ENCODE peak calls at places on chromosomes 2 and 18, in four cellular contexts. One of them, this sample, is unnamed.

GRCh38 chr18:5997361-5997760 is 102.0 kb upstream of the TMEM200C start:
- DNase-seq in amniotic stem cell: no peak
- DNase-seq in HFF-Myc: no peak
- DNase-seq in WTC11: no peak
- DNase-seq in this sample: no peak

GRCh38 chr2:109701362-109701761 is 87.2 kb downstream of the SOWAHC start:
- DNase-seq in amniotic stem cell: no peak
- DNase-seq in WTC11: no peak
- DNase-seq in HFF-Myc: no peak
- DNase-seq in this sample: no peak

GRCh38 chr2:118242216-118242615 is 153.9 kb downstream of the INSIG2 start:
- DNase-seq in WTC11: no peak
- DNase-seq in HFF-Myc: no peak
- DNase-seq in amniotic stem cell: no peak
- DNase-seq in this sample: no peak

GRCh38 chr2:236643480-236643879 is 73.9 kb downstream of the ACKR3 start:
- DNase-seq in amniotic stem cell: no peak
- DNase-seq in HFF-Myc: no peak
- DNase-seq in WTC11: no peak
- DNase-seq in this sample: no peak

GRCh38 chr2:12066986-12067385 is 320.6 kb downstream of the LPIN1 start:
- DNase-seq in amniotic stem cell: no peak
- DNase-seq in HFF-Myc: no peak
- DNase-seq in WTC11: no peak
- DNase-seq in this sample: no peak

GRCh38 chr2:99035920-99036319 is 99.9 kb upstream of the CRACDL start:
- DNase-seq in HFF-Myc: no peak
- DNase-seq in amniotic stem cell: no peak
- DNase-seq in WTC11: no peak
- DNase-seq in this sample: no peak

GRCh38 chr2:179410552-179411356 is 146.1 kb upstream of the SESTD1 start:
- DNase-seq in amniotic stem cell: peak
- DNase-seq in HFF-Myc: peak
- DNase-seq in WTC11: peak
- DNase-seq in this sample: peak

GRCh38 chr18:48777026-48777736 is 173.6 kb downstream of the SMAD7 start:
- DNase-seq in HFF-Myc: no peak
- DNase-seq in amniotic stem cell: no peak
- DNase-seq in WTC11: peak
- DNase-seq in this sample: peak

GRCh38 chr2:96143848-96144480 is 1.3 kb downstream of the DUSP2 start:
- DNase-seq in WTC11: peak
- DNase-seq in HFF-Myc: no peak
- DNase-seq in amniotic stem cell: no peak
- DNase-seq in this sample: no peak

GRCh38 chr2:127651987-127652550 is 6.1 kb downstream of the GPR17 start:
- DNase-seq in amniotic stem cell: no peak
- DNase-seq in HFF-Myc: no peak
- DNase-seq in WTC11: no peak
- DNase-seq in this sample: no peak

GRCh38 chr2:201208563-201209252 is 25.8 kb downstream of the CASP10 start:
- DNase-seq in WTC11: no peak
- DNase-seq in amniotic stem cell: no peak
- DNase-seq in HFF-Myc: no peak
- DNase-seq in this sample: no peak